ENCODE peak calls at places on chromosomes 2 and 18, in six cellular contexts. F, P, C, E, W and Z are unnamed samples.

GRCh38 chr2:131104487-131105155 is 515 bp upstream of the PLEKHB2 start:
- DNase-seq in F (peak), P (peak), C (peak), E (peak), W (no peak), Z (peak)

GRCh38 chr2:96195410-96196071 is 13.1 kb downstream of the STARD7 start:
- DNase-seq in F (no peak), P (no peak), C (no peak), E (peak), W (no peak), Z (no peak)

GRCh38 chr2:39513641-39514094 is 76.6 kb upstream of the MAP4K3 start:
- DNase-seq in F (peak), P (peak), C (no peak), E (peak), W (no peak), Z (peak)

GRCh38 chr2:43240762-43241150 is 14.3 kb upstream of the ZFP36L2 start:
- DNase-seq in F (no peak), P (no peak), C (no peak), E (no peak), W (no peak), Z (peak)

GRCh38 chr2:234885884-234886283 is 65.9 kb upstream of the SH3BP4 start:
- DNase-seq in F (no peak), P (no peak), C (no peak), E (no peak), W (no peak), Z (no peak)

GRCh38 chr18:69480460-69480859 is 79.8 kb downstream of the DOK6 start:
- DNase-seq in F (no peak), P (no peak), C (no peak), E (no peak), W (no peak), Z (no peak)

GRCh38 chr18:74115046-74115445 is 32.6 kb downstream of the FBXO15 start:
- DNase-seq in F (no peak), P (no peak), C (no peak), E (peak), W (no peak), Z (no peak)

GRCh38 chr2:239459056-239459455 is 58.2 kb upstream of the HDAC4 start:
- DNase-seq in F (no peak), P (no peak), C (no peak), E (no peak), W (no peak), Z (peak)

GRCh38 chr2:100708333-100708732 is 111.6 kb upstream of the NPAS2 start:
- DNase-seq in F (no peak), P (no peak), C (no peak), E (no peak), W (no peak), Z (no peak)

GRCh38 chr18:77067315-77068061 is 65.1 kb downstream of the MBP start:
- DNase-seq in F (peak), P (no peak), C (no peak), E (peak), W (no peak), Z (peak)

GRCh38 chr2:149799296-149799695 is 211.7 kb upstream of the MMADHC start:
- DNase-seq in F (peak), P (no peak), C (peak), E (no peak), W (no peak), Z (no peak)

GRCh38 chr2:234203135-234203984 is 152.9 kb downstream of the SPP2 start:
- DNase-seq in F (peak), P (no peak), C (no peak), E (peak), W (no peak), Z (peak)

GRCh38 chr2:25035537-25036220 is 6.2 kb upstream of the EFR3B start:
- DNase-seq in F (no peak), P (no peak), C (no peak), E (no peak), W (no peak), Z (no peak)

GRCh38 chr2:60852282-60852860 is 29.0 kb upstream of the REL start:
- DNase-seq in F (no peak), P (no peak), C (no peak), E (no peak), W (no peak), Z (peak)

GRCh38 chr2:126657146-126657635 is 1.2 kb downstream of the GYPC start:
- DNase-seq in F (no peak), P (no peak), C (peak), E (peak), W (no peak), Z (peak)

GRCh38 chr18:3794537-3795348 is 344.8 kb downstream of the TGIF1 start:
- DNase-seq in F (peak), P (no peak), C (no peak), E (peak), W (no peak), Z (no peak)

GRCh38 chr2:209334188-209335017 is 89.4 kb upstream of the MAP2 start:
- DNase-seq in F (peak), P (peak), C (peak), E (peak), W (peak), Z (peak)

GRCh38 chr2:47655563-47655880 is 127.4 kb upstream of the MSH6 start:
- DNase-seq in F (no peak), P (no peak), C (no peak), E (no peak), W (no peak), Z (no peak)

GRCh38 chr2:4995466-4995865 is 696.7 kb upstream of the SOX11 start:
- DNase-seq in F (no peak), P (no peak), C (no peak), E (no peak), W (no peak), Z (no peak)

DNA sequence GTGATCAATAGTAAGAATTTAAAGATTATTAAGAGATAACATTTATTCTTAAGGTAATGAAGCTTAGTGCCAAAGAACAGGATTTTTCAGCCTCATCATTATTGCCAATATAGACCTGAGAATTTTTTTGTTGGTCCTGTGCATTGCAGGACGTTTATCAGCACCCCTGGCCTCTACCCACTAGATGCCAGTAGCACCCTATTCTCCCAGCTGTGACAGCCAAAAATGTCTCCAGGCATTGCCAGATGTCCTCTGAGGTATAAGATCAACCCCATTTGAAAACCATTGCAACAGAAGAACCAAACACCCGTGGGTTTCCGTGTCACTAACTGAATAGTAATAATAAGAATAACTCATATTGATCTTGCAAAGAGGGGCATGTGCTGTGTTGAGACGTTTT is 700.0 kb upstream of the SOX11 start:
- DNase-seq in F (no peak), P (no peak), C (no peak), E (no peak), W (no peak), Z (no peak)
- TF ChIP-seq CTCF in F (no peak), P (no peak), C (no peak), E (peak), W (no peak), Z (no peak)

GRCh38 chr2:55014962-55015939 is 35.0 kb downstream of the RTN4 start:
- DNase-seq in F (peak), P (peak), C (peak), E (peak), W (no peak), Z (peak)

GRCh38 chr2:55012648-55013484 is 37.4 kb downstream of the RTN4 start:
- DNase-seq in F (no peak), P (no peak), C (peak), E (no peak), W (no peak), Z (no peak)

GRCh38 chr2:55010915-55011314 is 39.3 kb downstream of the RTN4 start:
- DNase-seq in F (peak), P (no peak), C (peak), E (no peak), W (no peak), Z (no peak)

GRCh38 chr2:55011741-55012574 is 38.3 kb downstream of the RTN4 start:
- DNase-seq in F (no peak), P (no peak), C (no peak), E (no peak), W (no peak), Z (no peak)

GRCh38 chr2:55013936-55014335 is 36.3 kb downstream of the RTN4 start:
- DNase-seq in F (no peak), P (no peak), C (no peak), E (no peak), W (no peak), Z (no peak)
- TF ChIP-seq CTCF in F (peak), P (no peak), C (peak), E (no peak), W (no peak), Z (no peak)

GRCh38 chr18:36623681-36624080 is 205.1 kb downstream of the TPGS2 start:
- DNase-seq in F (no peak), P (no peak), C (no peak), E (no peak), W (no peak), Z (no peak)

GRCh38 chr18:36622610-36623009 is 206.2 kb downstream of the TPGS2 start:
- DNase-seq in F (no peak), P (no peak), C (no peak), E (no peak), W (no peak), Z (no peak)

GRCh38 chr18:36625386-36625785 is 203.4 kb downstream of the TPGS2 start:
- DNase-seq in F (no peak), P (no peak), C (no peak), E (no peak), W (no peak), Z (no peak)

GRCh38 chr18:36624451-36625167 is 204.2 kb downstream of the TPGS2 start:
- DNase-seq in F (no peak), P (no peak), C (no peak), E (no peak), W (no peak), Z (no peak)

GRCh38 chr18:36620801-36621200 is 208.0 kb downstream of the TPGS2 start:
- DNase-seq in F (no peak), P (no peak), C (no peak), E (no peak), W (no peak), Z (no peak)
- TF ChIP-seq CTCF in F (no peak), P (no peak), C (no peak), E (peak), W (no peak), Z (no peak)

GRCh38 chr2:163044116-163044515 is 205.5 kb upstream of the KCNH7 start:
- DNase-seq in F (peak), P (no peak), C (no peak), E (no peak), W (no peak), Z (no peak)
- TF ChIP-seq CTCF in F (no peak), P (no peak), C (no peak), E (no peak), W (no peak), Z (no peak)

GRCh38 chr2:66573866-66574265 is 138.9 kb downstream of the MEIS1 start:
- DNase-seq in F (no peak), P (no peak), C (no peak), E (no peak), W (no peak), Z (peak)

GRCh38 chr2:66575625-66576371 is 140.9 kb downstream of the MEIS1 start:
- DNase-seq in F (no peak), P (peak), C (no peak), E (no peak), W (peak), Z (peak)

GRCh38 chr2:66574701-66575624 is 140.0 kb downstream of the MEIS1 start:
- DNase-seq in F (peak), P (peak), C (no peak), E (peak), W (peak), Z (peak)

GRCh38 chr2:66571873-66572272 is 136.9 kb downstream of the MEIS1 start:
- DNase-seq in F (no peak), P (no peak), C (no peak), E (no peak), W (no peak), Z (no peak)

DNA sequence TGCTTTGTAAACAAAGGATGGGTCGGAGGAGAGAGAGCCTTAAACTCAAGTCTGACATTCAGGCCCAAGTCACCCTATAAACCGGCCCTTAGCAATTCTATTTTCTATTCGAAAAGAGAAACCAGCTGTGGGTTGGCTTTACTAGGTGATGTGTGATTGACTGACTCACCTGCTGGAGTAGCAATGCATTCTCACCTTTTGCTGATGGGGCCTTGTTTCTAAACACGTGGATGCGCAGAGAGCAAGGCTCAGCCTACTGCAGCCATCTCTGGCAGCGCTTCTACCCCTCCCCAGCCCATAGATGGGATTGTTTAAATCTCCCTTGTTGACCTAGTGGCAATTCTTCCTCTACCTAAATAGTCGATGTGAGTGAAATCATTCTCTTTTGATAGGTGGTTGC is 138.5 kb downstream of the MEIS1 start:
- DNase-seq in F (no peak), P (no peak), C (no peak), E (no peak), W (no peak), Z (no peak)
- TF ChIP-seq CTCF in F (no peak), P (no peak), C (no peak), E (no peak), W (no peak), Z (no peak)